ENCODE peak calls at places on chromosomes 7 and 10, in seven cellular contexts. One of them, this sample, is unnamed.

GRCh38 chr7:86301301-86301700 is 342.4 kb upstream of the GRM3 start:
- DNase-seq in astrocyte of the spinal cord: no peak
- DNase-seq in SK-N-SH: no peak
- DNase-seq in fibroblast of pulmonary artery: no peak
- DNase-seq in Caco-2: no peak
- DNase-seq in AG10803: no peak
- DNase-seq in epithelial cell of esophagus: no peak
- DNase-seq in this sample: no peak

GRCh38 chr10:58107506-58107905 is 160.2 kb downstream of the IPMK start:
- DNase-seq in Caco-2: no peak
- DNase-seq in epithelial cell of esophagus: peak
- DNase-seq in AG10803: peak
- DNase-seq in fibroblast of pulmonary artery: peak
- DNase-seq in SK-N-SH: no peak
- DNase-seq in astrocyte of the spinal cord: peak
- DNase-seq in this sample: peak

GRCh38 chr7:38413784-38414183 is 140.3 kb upstream of the TARP start:
- DNase-seq in astrocyte of the spinal cord: no peak
- DNase-seq in SK-N-SH: no peak
- DNase-seq in epithelial cell of esophagus: no peak
- DNase-seq in AG10803: no peak
- DNase-seq in Caco-2: no peak
- DNase-seq in fibroblast of pulmonary artery: no peak
- DNase-seq in this sample: no peak

GRCh38 chr7:86920154-86920553 is 139.3 kb downstream of the ELAPOR2 start:
- DNase-seq in epithelial cell of esophagus: no peak
- DNase-seq in SK-N-SH: no peak
- DNase-seq in fibroblast of pulmonary artery: no peak
- DNase-seq in Caco-2: no peak
- DNase-seq in astrocyte of the spinal cord: no peak
- DNase-seq in AG10803: no peak
- DNase-seq in this sample: no peak

GRCh38 chr10:58280982-58281752 is 12.2 kb downstream of the CISD1 start:
- DNase-seq in epithelial cell of esophagus: peak
- DNase-seq in SK-N-SH: no peak
- DNase-seq in fibroblast of pulmonary artery: peak
- DNase-seq in AG10803: peak
- DNase-seq in astrocyte of the spinal cord: no peak
- DNase-seq in Caco-2: no peak
- DNase-seq in this sample: no peak

GRCh38 chr7:37449621-37450020 is 957 bp upstream of the ELMO1 start:
- DNase-seq in fibroblast of pulmonary artery: no peak
- DNase-seq in Caco-2: no peak
- DNase-seq in SK-N-SH: no peak
- DNase-seq in epithelial cell of esophagus: no peak
- DNase-seq in astrocyte of the spinal cord: no peak
- DNase-seq in AG10803: no peak
- DNase-seq in this sample: no peak

GRCh38 chr7:125481323-125481722 is 551.7 kb upstream of the POT1 start:
- DNase-seq in Caco-2: no peak
- DNase-seq in fibroblast of pulmonary artery: no peak
- DNase-seq in epithelial cell of esophagus: no peak
- DNase-seq in AG10803: no peak
- DNase-seq in astrocyte of the spinal cord: no peak
- DNase-seq in SK-N-SH: no peak
- DNase-seq in this sample: no peak

GRCh38 chr10:76543655-76544054 is 1094.0 kb downstream of the KCNMA1 start:
- DNase-seq in fibroblast of pulmonary artery: peak
- DNase-seq in AG10803: peak
- DNase-seq in Caco-2: no peak
- DNase-seq in epithelial cell of esophagus: no peak
- DNase-seq in SK-N-SH: no peak
- DNase-seq in astrocyte of the spinal cord: peak
- DNase-seq in this sample: no peak

GRCh38 chr7:46494441-46494840 is 573.4 kb upstream of the IGFBP3 start:
- DNase-seq in astrocyte of the spinal cord: no peak
- DNase-seq in epithelial cell of esophagus: no peak
- DNase-seq in Caco-2: no peak
- DNase-seq in SK-N-SH: no peak
- DNase-seq in AG10803: no peak
- DNase-seq in fibroblast of pulmonary artery: no peak
- DNase-seq in this sample: no peak

GRCh38 chr7:2710901-2711551 is 23.0 kb downstream of the AMZ1 start:
- DNase-seq in AG10803: peak
- DNase-seq in epithelial cell of esophagus: no peak
- DNase-seq in Caco-2: peak
- DNase-seq in fibroblast of pulmonary artery: no peak
- DNase-seq in SK-N-SH: no peak
- DNase-seq in astrocyte of the spinal cord: no peak
- DNase-seq in this sample: no peak

GRCh38 chr7:5143106-5143505 is 46.9 kb upstream of the WIPI2 start:
- DNase-seq in Caco-2: no peak
- DNase-seq in SK-N-SH: no peak
- DNase-seq in AG10803: no peak
- DNase-seq in astrocyte of the spinal cord: no peak
- DNase-seq in fibroblast of pulmonary artery: no peak
- DNase-seq in epithelial cell of esophagus: no peak
- DNase-seq in this sample: no peak

GRCh38 chr7:109246330-109247077 is 676.8 kb downstream of the DNAJB9 start:
- DNase-seq in epithelial cell of esophagus: peak
- DNase-seq in SK-N-SH: no peak
- DNase-seq in astrocyte of the spinal cord: no peak
- DNase-seq in AG10803: peak
- DNase-seq in Caco-2: no peak
- DNase-seq in fibroblast of pulmonary artery: peak
- DNase-seq in this sample: peak

GRCh38 chr7:1311406-1312097 is 78.9 kb downstream of the UNCX start:
- DNase-seq in Caco-2: no peak
- DNase-seq in epithelial cell of esophagus: no peak
- DNase-seq in AG10803: no peak
- DNase-seq in astrocyte of the spinal cord: no peak
- DNase-seq in SK-N-SH: peak
- DNase-seq in fibroblast of pulmonary artery: no peak
- DNase-seq in this sample: no peak

GRCh38 chr7:95471076-95471475 is 14.7 kb upstream of the ASB4 start:
- DNase-seq in SK-N-SH: no peak
- DNase-seq in fibroblast of pulmonary artery: no peak
- DNase-seq in epithelial cell of esophagus: no peak
- DNase-seq in Caco-2: no peak
- DNase-seq in AG10803: no peak
- DNase-seq in astrocyte of the spinal cord: no peak
- DNase-seq in this sample: no peak

GRCh38 chr10:117107280-117107679 is 30.8 kb downstream of the VAX1 start:
- DNase-seq in SK-N-SH: no peak
- DNase-seq in epithelial cell of esophagus: no peak
- DNase-seq in fibroblast of pulmonary artery: no peak
- DNase-seq in astrocyte of the spinal cord: no peak
- DNase-seq in AG10803: no peak
- DNase-seq in Caco-2: no peak
- DNase-seq in this sample: no peak

DNA sequence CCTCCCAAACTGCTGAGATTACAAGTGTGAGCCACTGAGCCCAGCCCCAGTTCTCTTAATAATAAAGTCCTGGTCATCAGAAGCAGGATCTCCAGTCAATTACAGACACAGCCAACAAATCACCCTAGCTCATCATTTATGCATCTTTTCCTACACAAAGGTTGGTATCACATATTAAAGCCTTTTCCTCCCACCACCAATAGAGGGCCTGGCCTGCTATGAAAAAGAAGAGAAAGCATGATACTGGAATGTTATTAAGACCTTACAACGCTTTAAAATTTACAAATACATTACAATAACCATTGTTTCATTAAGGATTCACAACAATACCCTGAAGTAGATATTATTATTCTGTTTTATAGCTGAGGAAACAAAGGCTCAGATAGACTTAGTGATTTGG is 25.9 kb downstream of the VAX1 start:
- DNase-seq in Caco-2: no peak
- DNase-seq in AG10803: no peak
- DNase-seq in fibroblast of pulmonary artery: no peak
- DNase-seq in astrocyte of the spinal cord: no peak
- DNase-seq in epithelial cell of esophagus: no peak
- DNase-seq in SK-N-SH: no peak
- DNase-seq in this sample: no peak
- TF ChIP-seq CTCF in Caco-2: peak
- TF ChIP-seq CTCF in AG10803: peak
- TF ChIP-seq CTCF in fibroblast of pulmonary artery: peak
- TF ChIP-seq CTCF in astrocyte of the spinal cord: peak
- TF ChIP-seq CTCF in epithelial cell of esophagus: peak
- TF ChIP-seq CTCF in SK-N-SH: peak
- TF ChIP-seq CTCF in this sample: peak

GRCh38 chr7:112743811-112744210 is 46.4 kb downstream of the TMEM168 start:
- DNase-seq in astrocyte of the spinal cord: no peak
- DNase-seq in AG10803: no peak
- DNase-seq in epithelial cell of esophagus: peak
- DNase-seq in fibroblast of pulmonary artery: no peak
- DNase-seq in SK-N-SH: peak
- DNase-seq in Caco-2: no peak
- DNase-seq in this sample: no peak
- H3K4me3 ChIP-seq in astrocyte of the spinal cord: no peak
- H3K4me3 ChIP-seq in AG10803: no peak
- H3K4me3 ChIP-seq in epithelial cell of esophagus: no peak
- H3K4me3 ChIP-seq in fibroblast of pulmonary artery: no peak
- H3K4me3 ChIP-seq in SK-N-SH: no peak
- H3K4me3 ChIP-seq in Caco-2: no peak
- H3K4me3 ChIP-seq in this sample: no peak

GRCh38 chr7:117157121-117157870 is 165.6 kb downstream of the WNT2 start:
- DNase-seq in astrocyte of the spinal cord: peak
- DNase-seq in SK-N-SH: peak
- DNase-seq in epithelial cell of esophagus: peak
- DNase-seq in Caco-2: no peak
- DNase-seq in fibroblast of pulmonary artery: peak
- DNase-seq in AG10803: peak
- DNase-seq in this sample: peak
- TF ChIP-seq CTCF in astrocyte of the spinal cord: peak
- TF ChIP-seq CTCF in SK-N-SH: peak
- TF ChIP-seq CTCF in epithelial cell of esophagus: no peak
- TF ChIP-seq CTCF in Caco-2: no peak
- TF ChIP-seq CTCF in fibroblast of pulmonary artery: peak
- TF ChIP-seq CTCF in AG10803: peak
- TF ChIP-seq CTCF in this sample: peak

GRCh38 chr7:105191329-105191728 is 177.3 kb downstream of the KMT2E start:
- DNase-seq in epithelial cell of esophagus: peak
- DNase-seq in Caco-2: no peak
- DNase-seq in fibroblast of pulmonary artery: no peak
- DNase-seq in SK-N-SH: no peak
- DNase-seq in AG10803: no peak
- DNase-seq in astrocyte of the spinal cord: no peak
- DNase-seq in this sample: no peak

GRCh38 chr7:105185290-105186010 is 171.4 kb downstream of the KMT2E start:
- DNase-seq in fibroblast of pulmonary artery: no peak
- DNase-seq in SK-N-SH: no peak
- DNase-seq in epithelial cell of esophagus: peak
- DNase-seq in astrocyte of the spinal cord: no peak
- DNase-seq in Caco-2: no peak
- DNase-seq in AG10803: no peak
- DNase-seq in this sample: no peak

GRCh38 chr7:105188201-105188600 is 174.2 kb downstream of the KMT2E start:
- DNase-seq in epithelial cell of esophagus: no peak
- DNase-seq in AG10803: peak
- DNase-seq in fibroblast of pulmonary artery: peak
- DNase-seq in SK-N-SH: no peak
- DNase-seq in astrocyte of the spinal cord: no peak
- DNase-seq in Caco-2: no peak
- DNase-seq in this sample: no peak

GRCh38 chr7:105187302-105188169 is 173.5 kb downstream of the KMT2E start:
- DNase-seq in Caco-2: no peak
- DNase-seq in fibroblast of pulmonary artery: no peak
- DNase-seq in epithelial cell of esophagus: peak
- DNase-seq in AG10803: no peak
- DNase-seq in astrocyte of the spinal cord: no peak
- DNase-seq in SK-N-SH: no peak
- DNase-seq in this sample: no peak

GRCh38 chr7:105189859-105190492 is 176.0 kb downstream of the KMT2E start:
- DNase-seq in astrocyte of the spinal cord: no peak
- DNase-seq in AG10803: no peak
- DNase-seq in Caco-2: no peak
- DNase-seq in SK-N-SH: no peak
- DNase-seq in fibroblast of pulmonary artery: no peak
- DNase-seq in epithelial cell of esophagus: peak
- DNase-seq in this sample: no peak
- H3K4me3 ChIP-seq in astrocyte of the spinal cord: no peak
- H3K4me3 ChIP-seq in AG10803: no peak
- H3K4me3 ChIP-seq in Caco-2: no peak
- H3K4me3 ChIP-seq in SK-N-SH: no peak
- H3K4me3 ChIP-seq in fibroblast of pulmonary artery: no peak
- H3K4me3 ChIP-seq in epithelial cell of esophagus: no peak
- H3K4me3 ChIP-seq in this sample: no peak

DNA sequence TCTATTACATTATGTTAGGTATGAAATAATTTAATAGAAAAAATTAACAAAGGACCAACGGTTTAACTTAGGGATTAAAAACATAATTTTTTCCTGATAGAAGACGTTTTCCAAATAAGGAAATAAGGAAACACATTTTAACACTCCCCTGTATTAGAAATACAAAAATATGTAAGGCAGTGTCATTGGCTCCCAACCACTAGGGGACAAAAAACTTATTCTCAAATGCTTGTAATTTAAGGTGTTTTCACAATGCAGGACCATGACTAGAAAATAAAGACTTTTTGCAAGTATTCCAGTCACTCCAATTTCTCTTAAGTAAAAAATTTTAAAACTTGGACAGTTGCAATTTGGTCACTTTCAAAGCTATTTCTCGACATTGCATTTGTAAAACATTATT is 98.8 kb upstream of the ODAD2 start:
- DNase-seq in SK-N-SH: no peak
- DNase-seq in epithelial cell of esophagus: no peak
- DNase-seq in Caco-2: no peak
- DNase-seq in AG10803: no peak
- DNase-seq in astrocyte of the spinal cord: no peak
- DNase-seq in fibroblast of pulmonary artery: no peak
- DNase-seq in this sample: no peak
- TF ChIP-seq CTCF in SK-N-SH: peak
- TF ChIP-seq CTCF in epithelial cell of esophagus: no peak
- TF ChIP-seq CTCF in Caco-2: peak
- TF ChIP-seq CTCF in AG10803: no peak
- TF ChIP-seq CTCF in astrocyte of the spinal cord: no peak
- TF ChIP-seq CTCF in fibroblast of pulmonary artery: no peak
- TF ChIP-seq CTCF in this sample: no peak

GRCh38 chr7:82605247-82605864 is 161.8 kb upstream of the CACNA2D1 start:
- DNase-seq in SK-N-SH: peak
- DNase-seq in fibroblast of pulmonary artery: peak
- DNase-seq in AG10803: peak
- DNase-seq in epithelial cell of esophagus: peak
- DNase-seq in astrocyte of the spinal cord: peak
- DNase-seq in Caco-2: no peak
- DNase-seq in this sample: peak
- H3K4me3 ChIP-seq in SK-N-SH: no peak
- H3K4me3 ChIP-seq in fibroblast of pulmonary artery: no peak
- H3K4me3 ChIP-seq in AG10803: no peak
- H3K4me3 ChIP-seq in epithelial cell of esophagus: no peak
- H3K4me3 ChIP-seq in astrocyte of the spinal cord: no peak
- H3K4me3 ChIP-seq in Caco-2: no peak
- H3K4me3 ChIP-seq in this sample: no peak

GRCh38 chr10:104479906-104480579 is 126.4 kb downstream of the CFAP58 start:
- DNase-seq in SK-N-SH: no peak
- DNase-seq in fibroblast of pulmonary artery: peak
- DNase-seq in epithelial cell of esophagus: no peak
- DNase-seq in astrocyte of the spinal cord: no peak
- DNase-seq in AG10803: no peak
- DNase-seq in Caco-2: no peak
- DNase-seq in this sample: no peak
- TF ChIP-seq CTCF in SK-N-SH: no peak
- TF ChIP-seq CTCF in fibroblast of pulmonary artery: no peak
- TF ChIP-seq CTCF in epithelial cell of esophagus: no peak
- TF ChIP-seq CTCF in astrocyte of the spinal cord: no peak
- TF ChIP-seq CTCF in AG10803: no peak
- TF ChIP-seq CTCF in Caco-2: no peak
- TF ChIP-seq CTCF in this sample: no peak

This sample was measured in astrocyte of the cerebellum.